ENCODE peak calls at places on chromosomes 12 and 14, in six cellular contexts. I is AG04450, X is BE2C, H is mucosa of descending colon, G is tibial artery, N is cardiac muscle cell. R is an unnamed sample. For H3K9me3, the result is how much of the 10 kb centered on the place peaks cover.

GRCh38 chr12:571795-572531 is 91.3 kb downstream of the NINJ2 start:
- DNase-seq in I (no peak), N (no peak), X (no peak), G (peak), H (no peak), R (peak)

GRCh38 chr14:56027916-56028637 is 90.1 kb upstream of the PELI2 start:
- DNase-seq in I (no peak), X (no peak), G (no peak), H (no peak), N (no peak), R (no peak)

GRCh38 chr12:121175383-121176119 is 34.4 kb upstream of the P2RX4 start:
- DNase-seq in G (peak), I (no peak), H (no peak), N (peak), X (no peak), R (no peak)

GRCh38 chr12:64461634-64462414 is 9.9 kb downstream of the TBK1 start:
- DNase-seq in G (no peak), X (no peak), H (no peak), N (peak), I (peak), R (no peak)

GRCh38 chr12:123763093-123763492 is 992 bp downstream of the DNAH10 start:
- DNase-seq in G (no peak), N (no peak), X (no peak), I (no peak), H (peak), R (peak)

GRCh38 chr14:64628940-64629403 is 75.3 kb upstream of the PLEKHG3 start:
- DNase-seq in H (no peak), G (no peak), I (peak), N (peak), X (no peak), R (no peak)

GRCh38 chr14:99822800-99823455 is 29.7 kb downstream of the EML1 start:
- DNase-seq in H (no peak), N (no peak), X (no peak), G (no peak), I (no peak), R (no peak)

GRCh38 chr12:130487636-130488035 is 149.9 kb downstream of the PIWIL1 start:
- DNase-seq in I (no peak), H (no peak), N (no peak), G (no peak), X (no peak), R (no peak)

GRCh38 chr12:9237286-9237685 is 29.1 kb upstream of the PZP start:
- DNase-seq in I (no peak), X (no peak), G (no peak), H (no peak), N (no peak), R (no peak)

GRCh38 chr12:1703771-1704170 is 12.9 kb downstream of the ADIPOR2 start:
- DNase-seq in H (no peak), X (no peak), G (no peak), I (no peak), N (no peak), R (no peak)

GRCh38 chr12:1702708-1703107 is 11.8 kb downstream of the ADIPOR2 start:
- DNase-seq in X (no peak), G (no peak), N (no peak), H (no peak), I (no peak), R (no peak)

GRCh38 chr12:1705774-1706173 is 14.9 kb downstream of the ADIPOR2 start:
- DNase-seq in X (no peak), G (no peak), N (no peak), I (no peak), H (no peak), R (no peak)

GRCh38 chr12:1706284-1707016 is 15.6 kb downstream of the ADIPOR2 start:
- DNase-seq in N (no peak), I (no peak), H (no peak), X (no peak), G (no peak), R (no peak)

GRCh38 chr12:1707051-1707450 is 16.2 kb downstream of the ADIPOR2 start:
- DNase-seq in H (no peak), N (no peak), G (no peak), X (no peak), I (no peak), R (no peak)
- H3K9me3 ChIP-seq in H (under half), N (under half), G (under half), X (under half), I (under half), R (under half)

GRCh38 chr14:71586131-71586893 is 345.9 kb upstream of the RGS6 start:
- DNase-seq in I (no peak), H (no peak), G (peak), N (peak), X (peak), R (no peak)
- H3K4me3 ChIP-seq in I (peak), H (no peak), G (peak), N (no peak), X (peak), R (no peak)

GRCh38 chr12:50040657-50041056 is 15.4 kb upstream of the RACGAP1 start:
- DNase-seq in H (peak), I (no peak), X (no peak), G (no peak), N (no peak), R (peak)

GRCh38 chr12:50042693-50043092 is 14.7 kb upstream of the ASIC1 start:
- DNase-seq in X (no peak), N (no peak), G (no peak), I (no peak), H (peak), R (peak)

GRCh38 chr12:50043308-50043707 is 14.1 kb upstream of the ASIC1 start:
- DNase-seq in I (no peak), N (no peak), X (no peak), H (no peak), G (no peak), R (no peak)

GRCh38 chr12:50041461-50041860 is 15.9 kb upstream of the ASIC1 start:
- DNase-seq in G (no peak), N (no peak), I (no peak), H (peak), X (no peak), R (no peak)

DNA sequence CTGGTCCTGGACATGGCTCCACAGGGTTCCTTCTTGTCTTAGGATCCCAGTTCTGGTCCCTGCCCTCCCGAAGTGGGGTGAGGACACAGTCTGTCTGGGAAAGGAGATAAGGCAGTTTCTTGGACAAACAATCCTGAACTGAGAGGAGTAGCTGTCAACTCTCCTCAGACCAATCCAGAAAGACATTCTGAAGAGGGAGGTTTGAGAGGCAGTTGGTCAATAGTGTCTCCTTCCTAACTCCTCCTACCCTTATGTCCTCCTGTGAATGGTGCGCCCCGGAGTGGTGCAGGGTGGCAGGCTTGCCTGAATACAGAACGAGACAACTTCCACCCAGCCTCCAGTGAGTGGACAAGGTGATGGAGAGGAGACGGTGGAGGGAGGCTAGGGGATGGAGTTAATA is 15.4 kb upstream of the ASIC1 start:
- DNase-seq in G (no peak), X (no peak), I (no peak), H (peak), N (no peak), R (no peak)
- TF ChIP-seq CTCF in G (no peak), X (no peak), I (no peak), H (no peak), N (no peak), R (no peak)

GRCh38 chr14:105900398-105901160 is 374.2 kb downstream of the TMEM121 start:
- DNase-seq in G (no peak), I (no peak), N (no peak), X (no peak), H (no peak), R (no peak)

GRCh38 chr14:105898482-105899010 is 372.2 kb downstream of the TMEM121 start:
- DNase-seq in N (no peak), G (no peak), X (no peak), H (peak), I (no peak), R (no peak)

GRCh38 chr14:105899071-105899641 is 372.8 kb downstream of the TMEM121 start:
- DNase-seq in H (peak), X (peak), G (no peak), N (no peak), I (no peak), R (no peak)

GRCh38 chr14:105901226-105901625 is 374.8 kb downstream of the TMEM121 start:
- DNase-seq in N (no peak), I (no peak), H (no peak), X (no peak), G (no peak), R (no peak)

GRCh38 chr14:105899657-105900397 is 373.4 kb downstream of the TMEM121 start:
- DNase-seq in N (no peak), I (no peak), H (peak), G (no peak), X (no peak), R (no peak)
- H3K9me3 ChIP-seq in N (under half), I (half or more), H (under half), G (under half), X (under half), R (under half)

DNA sequence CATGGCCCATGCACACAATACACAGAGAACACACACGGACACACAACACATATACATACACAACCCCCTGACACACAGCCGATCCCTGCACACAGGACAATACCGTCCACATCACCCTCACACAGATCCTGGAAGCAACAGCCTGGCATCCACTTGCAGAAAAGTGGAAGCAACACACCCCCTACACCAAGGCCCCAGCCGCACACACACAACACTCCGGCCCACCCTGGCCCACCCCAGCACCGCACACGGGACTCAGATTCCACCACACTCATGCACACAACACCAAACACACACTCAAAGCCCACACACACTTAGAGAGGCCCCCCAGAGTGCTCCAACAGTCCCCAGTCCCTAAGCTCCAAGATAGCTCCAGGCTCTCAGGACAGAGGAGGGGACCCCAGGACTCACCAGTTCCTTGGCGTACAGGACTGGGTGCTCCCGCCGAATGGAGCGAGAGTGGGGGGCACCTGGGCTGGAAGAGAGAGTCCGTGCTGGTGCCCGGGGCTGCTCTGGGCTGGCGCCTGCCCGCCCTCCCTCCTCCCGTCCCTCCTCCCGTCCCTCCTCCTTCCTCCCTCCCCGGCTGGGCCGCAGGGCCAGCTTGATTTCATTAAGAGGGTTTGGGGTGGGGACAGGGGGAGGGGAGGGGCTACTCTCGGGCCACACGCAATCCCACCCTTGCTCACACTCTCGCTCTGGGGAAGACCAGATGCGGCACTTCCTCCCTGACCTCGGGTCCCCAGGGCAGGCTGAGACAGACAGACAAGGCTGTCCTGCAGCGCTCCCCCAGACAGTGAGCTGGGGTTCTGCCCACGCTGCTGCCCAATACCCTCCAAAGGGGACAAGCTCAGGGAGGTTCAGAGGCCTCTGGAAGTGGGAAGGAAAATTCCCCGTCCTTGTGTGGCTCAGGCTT is at the start of gene TMEM119:
- DNase-seq in N (peak), X (peak), H (peak), G (peak), I (no peak), R (no peak)
- H3K4me3 ChIP-seq in N (no peak), X (peak), H (no peak), G (peak), I (peak), R (no peak)

DNA sequence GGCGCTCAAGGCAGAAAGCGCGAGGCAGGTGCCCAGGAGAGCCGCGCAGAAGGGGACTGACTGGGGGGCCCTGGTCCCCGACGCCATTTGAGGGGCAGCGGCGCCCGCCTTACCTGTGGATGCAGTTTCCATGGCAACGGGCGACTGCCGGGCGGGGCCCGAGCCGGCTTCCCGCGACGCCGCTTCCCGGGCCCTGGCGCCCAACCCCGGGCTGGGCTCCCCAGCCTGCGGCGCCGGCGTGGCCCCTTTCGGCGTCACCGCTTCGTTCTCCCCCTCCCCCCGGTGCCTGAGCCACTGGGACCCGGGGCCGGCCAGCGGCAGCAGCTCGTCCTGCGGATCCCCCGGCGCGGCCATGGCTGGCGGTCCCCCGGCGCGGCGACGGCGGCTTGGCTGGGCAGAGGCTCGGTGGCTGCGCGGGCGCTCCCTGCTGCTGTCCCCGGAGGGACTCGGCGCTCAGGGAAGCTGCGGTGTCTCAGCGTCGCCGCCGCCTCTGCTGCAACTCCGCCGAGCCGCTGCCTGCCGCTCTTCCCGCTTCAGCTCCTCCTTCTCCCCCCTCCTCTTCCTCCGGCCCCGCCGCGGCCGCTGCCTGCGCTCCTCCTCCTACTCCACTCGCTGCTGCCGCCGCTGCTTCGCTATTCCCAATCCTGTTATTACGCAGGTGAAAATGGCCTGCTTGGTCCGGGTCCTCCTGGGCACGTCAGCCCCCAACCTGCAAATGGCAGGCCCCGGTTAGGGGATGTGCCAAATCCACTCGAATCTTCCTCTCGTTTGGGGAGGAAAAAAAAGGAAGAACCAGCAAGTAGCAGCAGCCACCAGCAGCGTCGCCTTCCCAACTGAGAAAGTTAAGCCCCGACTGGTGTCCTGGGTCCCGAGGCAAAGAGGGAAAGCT is at the start of gene RTN1:
- DNase-seq in I (peak), H (peak), X (peak), G (peak), N (peak), R (peak)
- TF ChIP-seq CTCF in I (no peak), H (no peak), X (no peak), G (no peak), N (no peak), R (no peak)

DNA sequence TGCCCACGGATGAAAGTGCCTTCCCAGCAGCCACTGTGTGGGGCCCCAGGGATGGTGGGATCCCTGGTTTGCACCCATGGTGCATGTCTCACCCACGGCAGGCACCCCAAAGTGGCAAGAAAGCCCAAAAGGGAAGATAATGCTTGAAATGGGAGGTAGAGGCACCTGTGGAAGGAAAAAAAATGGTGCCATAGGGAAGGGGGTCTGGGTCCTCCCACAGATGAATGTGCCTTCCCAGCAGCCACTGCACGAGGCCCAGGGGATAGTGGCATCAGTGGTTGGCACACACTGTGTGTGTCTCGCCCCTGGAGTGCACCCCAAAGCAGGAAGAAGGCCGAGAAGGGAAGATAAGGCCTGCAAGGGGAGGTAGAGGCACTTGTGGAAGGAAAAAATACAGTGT is 264.2 kb downstream of the ALG10 start:
- DNase-seq in N (no peak), X (no peak), H (no peak), G (no peak), I (no peak), R (no peak)
- H3K9me3 ChIP-seq in N (under half), X (under half), H (half or more), G (under half), I (half or more), R (under half)

GRCh38 chr12:107513636-107514400 is 171.8 kb upstream of the PWP1 start:
- DNase-seq in N (no peak), X (no peak), I (no peak), G (no peak), H (no peak), R (no peak)

GRCh38 chr12:107512391-107512790 is 173.2 kb upstream of the PWP1 start:
- DNase-seq in N (peak), H (no peak), I (no peak), G (peak), X (no peak), R (no peak)

GRCh38 chr12:107514887-107515445 is 170.6 kb upstream of the PWP1 start:
- DNase-seq in I (no peak), N (peak), X (no peak), H (no peak), G (peak), R (no peak)

GRCh38 chr12:107513184-107513583 is 172.4 kb upstream of the PWP1 start:
- DNase-seq in G (no peak), H (no peak), I (no peak), N (no peak), X (no peak), R (no peak)

GRCh38 chr12:107515446-107515958 is 170.1 kb upstream of the PWP1 start:
- DNase-seq in X (no peak), H (no peak), G (peak), N (peak), I (peak), R (no peak)
- H3K4me3 ChIP-seq in X (no peak), H (no peak), G (no peak), N (no peak), I (no peak), R (no peak)

GRCh38 chr12:115240251-115240650 is 556.3 kb upstream of the TBX3 start:
- DNase-seq in G (no peak), I (no peak), N (no peak), H (no peak), X (no peak), R (no peak)
- TF ChIP-seq CTCF in G (no peak), I (no peak), N (no peak), H (no peak), X (no peak), R (no peak)

GRCh38 chr12:34349673-34349961 is 327.3 kb downstream of the ALG10 start:
- DNase-seq in X (no peak), H (no peak), N (no peak), G (no peak), I (no peak), R (no peak)
- H3K9me3 ChIP-seq in X (under half), H (half or more), N (under half), G (under half), I (half or more), R (under half)

R was measured in Caco-2.